ENCODE peak calls at places on chromosome 19, in six cellular contexts. B, J, Y, M, Z and O are unnamed samples.
A peak's percentile ranks its signal among the peaks of the same experiment; 100 is the strongest.

GRCh38 chr19:48292798-48293197 is 22.9 kb downstream of the ZNF114 start:
- DNase-seq in B (no peak), J (peak; percentile 76), Y (no peak), M (no peak), Z (no peak), O (peak; percentile 69)

GRCh38 chr19:3544742-3545668 is 6.0 kb downstream of the TEKTIP1 start:
- DNase-seq in B (no peak), J (peak; percentile 50), Y (no peak), M (peak; percentile 68), Z (no peak), O (peak; percentile 74)

GRCh38 chr19:37172368-37173366 is at the start of gene ZNF585A:
- DNase-seq in B (peak; percentile 85), J (peak; percentile 99), Y (peak; percentile 94), M (peak; percentile 81), Z (peak; percentile 89), O (peak; percentile 98)

GRCh38 chr19:6752257-6753177 is 13.0 kb downstream of the TRIP10 start:
- DNase-seq in B (no peak), J (no peak), Y (no peak), M (no peak), Z (no peak), O (no peak)

GRCh38 chr19:38190061-38190460 is 34.0 kb downstream of the DPF1 start:
- DNase-seq in B (no peak), J (no peak), Y (no peak), M (no peak), Z (no peak), O (peak; percentile 27)

GRCh38 chr19:35153701-35154534 is 617 bp upstream of the FXYD5 start:
- DNase-seq in B (no peak), J (peak; percentile 36), Y (no peak), M (peak; percentile 55), Z (peak; percentile 34), O (peak; percentile 53)

GRCh38 chr19:42148270-42148669 is 16.0 kb upstream of the POU2F2 start:
- DNase-seq in B (no peak), J (no peak), Y (no peak), M (no peak), Z (no peak), O (no peak)

GRCh38 chr19:4371209-4371897 is 28.0 kb downstream of the MPND start:
- DNase-seq in B (no peak), J (no peak), Y (no peak), M (no peak), Z (no peak), O (peak; percentile 62)

GRCh38 chr19:42427313-42427712 is at the start of gene LIPE:
- DNase-seq in B (no peak), J (no peak), Y (no peak), M (no peak), Z (no peak), O (no peak)

GRCh38 chr19:8460516-8461298 is 15.9 kb downstream of the HNRNPM start:
- DNase-seq in B (no peak), J (no peak), Y (no peak), M (no peak), Z (no peak), O (no peak)